ENCODE peak calls at places on chromosome 13, in six cellular contexts. N is EL, K is DND-41, X is NCI-H1092, B is Ammon's horn, A is M059J. E is an unnamed sample.

GRCh38 chr13:99339736-99340392 is 32.7 kb upstream of the GPR183 start:
- DNase-seq in N (peak), K (peak), X (no peak), B (no peak), A (no peak), E (no peak)

GRCh38 chr13:28792992-28793391 is 27.1 kb upstream of the MTUS2 start:
- DNase-seq in N (peak), K (no peak), X (no peak), B (peak), A (peak), E (peak)

GRCh38 chr13:50672025-50672424 is 171.5 kb downstream of the DLEU7 start:
- DNase-seq in N (peak), K (no peak), X (no peak), B (no peak), A (peak), E (no peak)

GRCh38 chr13:63161219-63161618 is 1745.6 kb upstream of the PCDH20 start:
- DNase-seq in N (no peak), K (no peak), X (no peak), B (no peak), A (peak), E (no peak)

GRCh38 chr13:46687810-46688209 is 109.2 kb downstream of the ESD start:
- DNase-seq in N (peak), K (no peak), X (no peak), B (no peak), A (peak), E (peak)

GRCh38 chr13:109479991-109480696 is 306.2 kb downstream of the IRS2 start:
- DNase-seq in N (peak), K (no peak), X (no peak), B (no peak), A (no peak), E (no peak)

GRCh38 chr13:75302031-75302430 is 179.9 kb downstream of the TBC1D4 start:
- DNase-seq in N (no peak), K (no peak), X (no peak), B (no peak), A (no peak), E (no peak)

GRCh38 chr13:66414196-66414800 is 815.8 kb downstream of the PCDH9 start:
- DNase-seq in N (no peak), K (no peak), X (no peak), B (no peak), A (no peak), E (no peak)

GRCh38 chr13:35736876-35737275 is 260.4 kb upstream of the MAB21L1 start:
- DNase-seq in N (no peak), K (no peak), X (no peak), B (no peak), A (no peak), E (no peak)

GRCh38 chr13:62837895-62838294 is 1422.2 kb upstream of the PCDH20 start:
- DNase-seq in N (no peak), K (no peak), X (no peak), B (no peak), A (no peak), E (peak)

GRCh38 chr13:112931028-112931934 is 37.7 kb upstream of the MCF2L start:
- DNase-seq in N (peak), K (no peak), X (peak), B (no peak), A (peak), E (peak)

E was measured in HT1080.